ENCODE peak calls at places on chromosomes 3 and 15, in seven cellular contexts. J is HS-27A, N is IMR-90, I is M059J, T is glutamatergic neuron, H is HTR-8/SVneo, E is T-helper 1 cell. U is an unnamed sample.

GRCh38 chr15:30043211-30043655 is 39.5 kb upstream of the GOLGA8J start:
- DNase-seq in J (no peak), N (peak; percentile 29), I (peak; percentile 48), T (no peak), H (peak; percentile 43), E (no peak), U (no peak)

GRCh38 chr3:188948658-188949400 is 222.9 kb upstream of the TPRG1 start:
- DNase-seq in J (peak; percentile 67), N (peak; percentile 96), I (peak; percentile 98), T (no peak), H (no peak), E (no peak), U (no peak)

GRCh38 chr15:75799190-75799589 is 44.1 kb upstream of the UBE2Q2 start:
- DNase-seq in J (no peak), N (no peak), I (no peak), T (no peak), H (no peak), E (no peak), U (no peak)

GRCh38 chr3:57077630-57078365 is 17.3 kb downstream of the SPATA12 start:
- DNase-seq in J (no peak), N (no peak), I (no peak), T (no peak), H (no peak), E (no peak), U (no peak)

GRCh38 chr15:29476503-29477080 is 207.0 kb upstream of the NSMCE3 start:
- DNase-seq in J (no peak), N (no peak), I (no peak), T (no peak), H (no peak), E (no peak), U (no peak)

GRCh38 chr3:195154111-195154791 is 116.7 kb downstream of the XXYLT1 start:
- DNase-seq in J (no peak), N (peak; percentile 82), I (peak; percentile 76), T (no peak), H (no peak), E (no peak), U (no peak)

GRCh38 chr3:62159693-62160092 is 213.7 kb downstream of the FEZF2 start:
- DNase-seq in J (no peak), N (peak; percentile 52), I (no peak), T (no peak), H (no peak), E (no peak), U (no peak)

GRCh38 chr15:85865070-85865684 is 70.5 kb upstream of the KLHL25 start:
- DNase-seq in J (no peak), N (peak; percentile 48), I (peak; percentile 34), T (peak; percentile 69), H (peak; percentile 62), E (no peak), U (no peak)

GRCh38 chr15:73231661-73232443 is 136.9 kb downstream of the HCN4 start:
- DNase-seq in J (no peak), N (peak; percentile 76), I (no peak), T (no peak), H (no peak), E (no peak), U (no peak)

GRCh38 chr3:48215876-48216275 is 7.4 kb upstream of the CAMP start:
- DNase-seq in J (no peak), N (no peak), I (no peak), T (no peak), H (no peak), E (no peak), U (no peak)

GRCh38 chr3:123660900-123661299 is 76.0 kb upstream of the HACD2 start:
- DNase-seq in J (peak; percentile 66), N (peak; percentile 98), I (peak; percentile 94), T (no peak), H (no peak), E (no peak), U (no peak)

GRCh38 chr3:179933079-179933478 is 103.7 kb downstream of the PEX5L start:
- DNase-seq in J (no peak), N (no peak), I (no peak), T (no peak), H (no peak), E (no peak), U (no peak)

GRCh38 chr15:100332231-100332630 is 9.5 kb downstream of the ADAMTS17 start:
- DNase-seq in J (no peak), N (no peak), I (no peak), T (no peak), H (no peak), E (no peak), U (no peak)

GRCh38 chr3:77780621-77781020 is 740.7 kb downstream of the ROBO2 start:
- DNase-seq in J (no peak), N (no peak), I (peak; percentile 36), T (no peak), H (no peak), E (no peak), U (no peak)

GRCh38 chr3:140198242-140198641 is 263.3 kb downstream of the CLSTN2 start:
- DNase-seq in J (no peak), N (no peak), I (no peak), T (no peak), H (no peak), E (no peak), U (no peak)

GRCh38 chr3:72018339-72018984 is 233.5 kb upstream of the PROK2 start:
- DNase-seq in J (no peak), N (peak; percentile 7), I (peak; percentile 20), T (no peak), H (no peak), E (no peak), U (no peak)

GRCh38 chr3:128313936-128314335 is 152.8 kb downstream of the DNAJB8 start:
- DNase-seq in J (no peak), N (no peak), I (no peak), T (no peak), H (no peak), E (no peak), U (no peak)

GRCh38 chr3:195774917-195775316 is 36.8 kb downstream of the MUC4 start:
- DNase-seq in J (no peak), N (no peak), I (peak; percentile 51), T (peak; percentile 75), H (no peak), E (no peak), U (no peak)

GRCh38 chr15:92005154-92005553 is 151.6 kb downstream of the SLCO3A1 start:
- DNase-seq in J (no peak), N (no peak), I (no peak), T (no peak), H (no peak), E (no peak), U (no peak)

GRCh38 chr15:39680868-39681267 is 100.0 kb downstream of the THBS1 start:
- DNase-seq in J (no peak), N (peak; percentile 52), I (peak; percentile 11), T (no peak), H (no peak), E (no peak), U (no peak)

GRCh38 chr3:156036258-156037053 is 83.9 kb upstream of the KCNAB1 start:
- DNase-seq in J (no peak), N (no peak), I (no peak), T (no peak), H (no peak), E (no peak), U (no peak)

GRCh38 chr15:71448688-71449114 is 333.4 kb downstream of the THSD4 start:
- DNase-seq in J (peak; percentile 55), N (peak; percentile 71), I (peak; percentile 69), T (peak; percentile 45), H (peak; percentile 48), E (no peak), U (no peak)